ENCODE peak calls at places on chromosomes 5 and 9, in eight cellular contexts. L is pancreas, I is left lung, G is keratinocyte, J is RWPE1, K is NB4, R is neural crest cell, H is uterus. M is an unnamed sample.

GRCh38 chr5:132369012-132369470 is 469 bp upstream of the SLC22A5 start:
- DNase-seq in G (no peak), I (no peak), L (no peak), J (no peak), R (no peak), H (no peak), K (no peak), M (no peak)

GRCh38 chr9:85117831-85118230 is 448.3 kb downstream of the NTRK2 start:
- DNase-seq in I (no peak), L (no peak), H (no peak), G (no peak), R (no peak), K (no peak), J (peak; percentile 52), M (no peak)

GRCh38 chr5:38790891-38791290 is 54.9 kb upstream of the OSMR start:
- DNase-seq in L (no peak), I (no peak), G (no peak), H (no peak), J (no peak), K (no peak), R (no peak), M (no peak)

GRCh38 chr5:109688999-109689739 is 558 bp upstream of the MAN2A1 start:
- DNase-seq in L (peak; percentile 92), R (no peak), G (no peak), K (peak; percentile 91), H (peak; percentile 82), I (peak; percentile 91), J (peak; percentile 93), M (peak; percentile 78)

GRCh38 chr9:95876595-95876994 is 1.1 kb downstream of the ERCC6L2 start:
- DNase-seq in R (no peak), G (no peak), H (no peak), I (no peak), K (peak; percentile 20), J (peak; percentile 44), L (no peak), M (no peak)

GRCh38 chr5:124867064-124867707 is 120.7 kb upstream of the ZNF608 start:
- DNase-seq in I (no peak), K (no peak), R (peak; percentile 16), L (no peak), H (no peak), G (no peak), J (no peak), M (no peak)

GRCh38 chr5:33261305-33261704 is 179.5 kb upstream of the TARS1 start:
- DNase-seq in L (no peak), I (no peak), G (no peak), R (no peak), J (peak; percentile 5), K (no peak), H (no peak), M (no peak)

GRCh38 chr9:130979591-130980385 is 29.2 kb upstream of the LAMC3 start:
- DNase-seq in J (no peak), K (no peak), I (no peak), G (no peak), L (no peak), R (no peak), H (no peak), M (no peak)

GRCh38 chr9:79857188-79857587 is 285.4 kb downstream of the TLE4 start:
- DNase-seq in J (no peak), G (no peak), I (no peak), L (no peak), R (no peak), K (no peak), H (no peak), M (no peak)

GRCh38 chr5:133930061-133930823 is 38.2 kb downstream of the C5orf15 start:
- DNase-seq in H (no peak), L (no peak), R (no peak), G (no peak), J (no peak), I (no peak), K (no peak), M (peak; percentile 30)

GRCh38 chr5:75049581-75050274 is 2.6 kb downstream of the GCNT4 start:
- DNase-seq in J (peak; percentile 51), K (peak; percentile 62), G (peak; percentile 69), H (peak; percentile 39), L (no peak), R (peak; percentile 51), I (no peak), M (peak; percentile 35)

GRCh38 chr5:2022436-2022835 is 139.7 kb upstream of the IRX4 start:
- DNase-seq in R (no peak), L (no peak), K (no peak), I (no peak), H (no peak), J (no peak), G (no peak), M (no peak)

GRCh38 chr5:10333154-10334006 is 20.1 kb upstream of the MARCHF6 start:
- DNase-seq in K (peak; percentile 65), I (no peak), H (no peak), G (no peak), R (peak; percentile 29), J (no peak), L (peak; percentile 84), M (peak; percentile 18)

GRCh38 chr5:94240616-94241287 is 377.7 kb downstream of the KIAA0825 start:
- DNase-seq in K (no peak), H (no peak), G (no peak), J (no peak), I (no peak), L (no peak), R (no peak), M (no peak)

GRCh38 chr9:123267481-123268239 is 726 bp downstream of the STRBP start:
- DNase-seq in L (peak; percentile 83), R (no peak), H (peak; percentile 18), K (peak; percentile 32), G (no peak), J (peak; percentile 29), I (no peak), M (no peak)

GRCh38 chr5:31131381-31131811 is 62.1 kb upstream of the CDH6 start:
- DNase-seq in H (no peak), L (no peak), R (no peak), K (peak; percentile 54), G (no peak), J (no peak), I (no peak), M (no peak)

GRCh38 chr9:87063883-87064282 is 116.6 kb upstream of the GAS1 start:
- DNase-seq in K (no peak), J (no peak), G (no peak), I (no peak), L (no peak), H (peak; percentile 64), R (no peak), M (no peak)

GRCh38 chr9:86660146-86660545 is 287.2 kb downstream of the GAS1 start:
- DNase-seq in L (no peak), I (no peak), R (no peak), J (peak; percentile 26), H (no peak), G (peak; percentile 63), K (no peak), M (no peak)

DNA sequence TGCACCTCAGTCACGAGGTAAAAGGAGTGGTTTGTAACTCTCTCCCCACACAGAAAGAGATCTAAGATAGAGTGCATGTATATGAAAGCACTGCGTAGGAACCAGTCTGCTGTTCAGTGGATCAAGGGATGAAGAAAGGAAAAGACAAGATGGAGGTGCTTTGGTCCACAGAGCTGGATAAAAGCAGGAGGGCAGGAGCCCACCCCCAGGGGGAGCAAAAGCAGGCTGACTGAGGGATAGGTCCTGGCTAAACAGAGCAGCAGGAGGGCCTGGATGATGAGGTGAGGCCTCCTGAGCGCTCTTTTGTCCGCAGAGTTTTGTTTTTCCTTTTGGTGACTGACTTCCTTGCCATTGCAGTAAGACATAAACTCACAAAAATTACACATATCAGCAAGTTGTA is 293.5 kb upstream of the C9orf72 start:
- DNase-seq in J (no peak), H (no peak), L (no peak), K (no peak), I (no peak), R (no peak), G (no peak), M (no peak)
- TF ChIP-seq CTCF in J (no peak), H (no peak), L (no peak), K (no peak), I (no peak), R (no peak), G (no peak), M (no peak)

GRCh38 chr9:112969730-112970129 is 42.3 kb downstream of the ZNF883 start:
- DNase-seq in L (no peak), G (no peak), K (no peak), J (no peak), H (no peak), I (no peak), R (no peak), M (no peak)

GRCh38 chr9:112970939-112971338 is 41.1 kb downstream of the ZNF883 start:
- DNase-seq in G (no peak), J (peak; percentile 25), H (no peak), I (no peak), K (peak; percentile 1), R (no peak), L (no peak), M (no peak)

DNA sequence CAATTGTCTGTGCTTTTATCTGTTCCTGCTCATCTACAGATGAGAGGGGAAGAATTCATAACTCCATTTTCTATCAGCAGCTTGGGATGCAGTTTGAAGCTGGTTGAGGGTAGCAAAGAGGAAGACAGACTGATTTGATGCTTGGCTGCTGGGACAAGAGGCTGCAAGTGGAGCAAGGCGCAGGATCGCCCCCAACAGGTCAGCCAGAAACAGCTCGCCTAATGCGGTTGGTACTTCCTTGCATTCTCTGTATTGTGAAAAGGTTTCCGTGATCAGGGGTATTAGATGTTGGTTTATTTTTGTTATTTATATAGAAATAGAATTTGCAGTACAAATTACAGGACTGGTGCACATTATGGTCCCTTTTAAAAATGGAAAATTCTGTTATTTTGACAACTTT is 40.6 kb downstream of the ZNF883 start:
- DNase-seq in H (no peak), K (peak; percentile 70), G (no peak), J (no peak), R (peak; percentile 4), L (no peak), I (no peak), M (no peak)
- TF ChIP-seq CTCF in H (no peak), K (peak; percentile 68), G (peak; percentile 41), J (no peak), R (peak; percentile 45), L (no peak), I (no peak), M (no peak)

DNA sequence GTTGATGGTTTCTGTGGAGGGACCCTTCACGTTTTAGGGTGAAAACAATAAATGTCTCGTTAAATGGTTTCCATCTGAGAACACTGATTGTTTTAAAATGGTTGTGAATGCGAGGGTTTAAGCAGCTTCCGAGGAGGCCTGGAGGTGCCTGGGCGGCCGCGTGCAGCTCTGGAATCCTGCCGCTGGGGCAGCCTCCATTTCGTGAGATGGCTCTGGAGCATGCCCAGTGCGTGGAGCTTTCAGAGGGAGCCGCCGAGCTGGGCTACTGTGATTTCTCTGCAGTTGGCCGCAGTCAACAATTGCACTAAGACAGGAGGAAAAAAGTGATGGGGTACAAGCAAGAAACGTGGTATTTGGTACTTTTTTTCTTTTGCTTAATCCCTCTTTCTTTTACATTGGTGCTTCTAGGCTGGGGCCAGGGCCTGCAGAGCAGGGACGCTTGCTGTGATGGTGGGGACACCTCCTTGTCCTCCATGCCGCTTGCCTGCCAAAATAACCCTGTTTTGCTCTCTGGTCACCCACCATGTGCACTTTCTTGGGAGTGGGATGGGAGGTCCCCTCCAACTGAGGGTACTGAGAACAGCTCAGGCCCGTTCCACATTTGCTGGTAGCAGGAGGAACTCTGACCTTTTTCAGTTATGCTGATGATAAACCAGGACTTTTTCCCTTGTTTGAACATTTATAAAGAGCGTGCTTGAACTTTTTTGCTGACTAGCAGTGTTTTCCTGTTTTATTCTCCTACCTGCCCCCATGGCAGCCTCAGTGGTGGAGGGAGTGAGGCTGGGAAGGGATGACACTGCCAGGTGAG is 47.1 kb downstream of the EHMT1 start:
- DNase-seq in I (no peak), J (no peak), R (peak; percentile 36), H (peak; percentile 45), L (no peak), K (no peak), G (no peak), M (no peak)
- TF ChIP-seq CTCF in I (no peak), J (no peak), R (peak; percentile 41), H (peak; percentile 19), L (no peak), K (no peak), G (no peak), M (no peak)

GRCh38 chr9:93710370-93710723 is 134.0 kb downstream of the PHF2 start:
- DNase-seq in R (no peak), L (no peak), G (no peak), J (no peak), H (no peak), I (no peak), K (no peak), M (no peak)
- TF ChIP-seq CTCF in R (no peak), L (no peak), G (no peak), J (no peak), H (no peak), I (no peak), K (no peak), M (no peak)

M was measured in natural killer cell.